ENCODE peak calls at places on chromosome 22, in nine cellular contexts. F is stomach; Q is breast epithelium; L is cardiac muscle cell; T is ovary; U is suprapubic skin; Y is Calu3; W is astrocyte of the cerebellum; B is CD8-positive, alpha-beta T cell. M is an unnamed sample.

GRCh38 chr22:45529966-45530575 is 27.4 kb downstream of the FBLN1 start:
- DNase-seq in F (no peak), Q (no peak), L (no peak), T (no peak), U (no peak), Y (no peak), W (no peak), B (no peak), M (no peak)

GRCh38 chr22:39097098-39098020 is at the start of gene APOBEC3H:
- DNase-seq in F (no peak), Q (peak), L (peak), T (no peak), U (no peak), Y (peak), W (no peak), B (no peak), M (no peak)

GRCh38 chr22:22939537-22940368 is 52.1 kb downstream of the IGLL5 start:
- DNase-seq in F (no peak), Q (no peak), L (no peak), T (no peak), U (peak), Y (no peak), W (no peak), B (no peak), M (no peak)

GRCh38 chr22:33385611-33386010 is 327.4 kb upstream of the SYN3 start:
- DNase-seq in F (no peak), Q (no peak), L (no peak), T (no peak), U (no peak), Y (no peak), W (no peak), B (no peak), M (no peak)

GRCh38 chr22:49519117-49519737 is 308.4 kb downstream of the BRD1 start:
- DNase-seq in F (no peak), Q (no peak), L (no peak), T (no peak), U (no peak), Y (no peak), W (no peak), B (no peak), M (no peak)

GRCh38 chr22:37309221-37310074 is 27.1 kb downstream of the CYTH4 start:
- DNase-seq in F (no peak), Q (no peak), L (no peak), T (no peak), U (no peak), Y (no peak), W (no peak), B (peak), M (no peak)

GRCh38 chr22:49290286-49290685 is 537.4 kb downstream of the BRD1 start:
- DNase-seq in F (no peak), Q (no peak), L (no peak), T (no peak), U (peak), Y (no peak), W (no peak), B (no peak), M (no peak)

GRCh38 chr22:37171662-37172061 is 16.4 kb downstream of the C1QTNF6 start:
- DNase-seq in F (no peak), Q (no peak), L (no peak), T (no peak), U (no peak), Y (no peak), W (no peak), B (no peak), M (no peak)

GRCh38 chr22:31229402-31230140 is 17.5 kb downstream of the LIMK2 start:
- DNase-seq in F (peak), Q (peak), L (peak), T (peak), U (no peak), Y (no peak), W (no peak), B (no peak), M (no peak)

GRCh38 chr22:38221908-38222796 is 20.4 kb downstream of the MAFF start:
- DNase-seq in F (no peak), Q (no peak), L (no peak), T (no peak), U (no peak), Y (no peak), W (no peak), B (no peak), M (no peak)

GRCh38 chr22:37803636-37804371 is 3.9 kb upstream of the GCAT start:
- DNase-seq in F (no peak), Q (no peak), L (no peak), T (peak), U (no peak), Y (no peak), W (no peak), B (no peak), M (no peak)

GRCh38 chr22:27651486-27651885 is 150.1 kb downstream of the MN1 start:
- DNase-seq in F (no peak), Q (no peak), L (no peak), T (peak), U (no peak), Y (no peak), W (no peak), B (no peak), M (no peak)

GRCh38 chr22:36541831-36542391 is 12.9 kb upstream of the EIF3D start:
- DNase-seq in F (peak), Q (no peak), L (peak), T (no peak), U (no peak), Y (peak), W (peak), B (no peak), M (no peak)

GRCh38 chr22:27726726-27727449 is 74.7 kb downstream of the MN1 start:
- DNase-seq in F (peak), Q (no peak), L (peak), T (peak), U (peak), Y (peak), W (no peak), B (no peak), M (no peak)

GRCh38 chr22:37019309-37020191 is at the start of the genes MPST and TST:
- DNase-seq in F (peak), Q (peak), L (peak), T (peak), U (no peak), Y (peak), W (no peak), B (no peak), M (no peak)

GRCh38 chr22:29031236-29031982 is 30.2 kb downstream of the C22orf31 start:
- DNase-seq in F (peak), Q (peak), L (peak), T (peak), U (no peak), Y (peak), W (peak), B (no peak), M (peak)

GRCh38 chr22:31230871-31231621 is 18.9 kb downstream of the LIMK2 start:
- DNase-seq in F (peak), Q (no peak), L (peak), T (peak), U (no peak), Y (peak), W (no peak), B (peak), M (no peak)

GRCh38 chr22:17851754-17852153 is 77.5 kb upstream of the BID start:
- DNase-seq in F (no peak), Q (no peak), L (no peak), T (no peak), U (no peak), Y (no peak), W (no peak), B (no peak), M (no peak)

GRCh38 chr22:26707581-26707980 is 50.2 kb downstream of the MIAT start:
- DNase-seq in F (no peak), Q (no peak), L (no peak), T (no peak), U (no peak), Y (no peak), W (no peak), B (no peak), M (no peak)

GRCh38 chr22:22748297-22748743 is 103.9 kb downstream of the GGTLC2 start:
- DNase-seq in F (peak), Q (peak), L (peak), T (peak), U (no peak), Y (peak), W (peak), B (peak), M (no peak)

GRCh38 chr22:29199702-29200400 is 5.8 kb upstream of the EMID1 start:
- DNase-seq in F (no peak), Q (no peak), L (no peak), T (no peak), U (no peak), Y (no peak), W (no peak), B (no peak), M (no peak)

GRCh38 chr22:29524440-29525191 is 28.9 kb downstream of the THOC5 start:
- DNase-seq in F (peak), Q (no peak), L (peak), T (no peak), U (no peak), Y (peak), W (no peak), B (no peak), M (no peak)

GRCh38 chr22:46171940-46172339 is 21.6 kb downstream of the PPARA start:
- DNase-seq in F (no peak), Q (no peak), L (peak), T (peak), U (no peak), Y (no peak), W (peak), B (no peak), M (no peak)

DNA sequence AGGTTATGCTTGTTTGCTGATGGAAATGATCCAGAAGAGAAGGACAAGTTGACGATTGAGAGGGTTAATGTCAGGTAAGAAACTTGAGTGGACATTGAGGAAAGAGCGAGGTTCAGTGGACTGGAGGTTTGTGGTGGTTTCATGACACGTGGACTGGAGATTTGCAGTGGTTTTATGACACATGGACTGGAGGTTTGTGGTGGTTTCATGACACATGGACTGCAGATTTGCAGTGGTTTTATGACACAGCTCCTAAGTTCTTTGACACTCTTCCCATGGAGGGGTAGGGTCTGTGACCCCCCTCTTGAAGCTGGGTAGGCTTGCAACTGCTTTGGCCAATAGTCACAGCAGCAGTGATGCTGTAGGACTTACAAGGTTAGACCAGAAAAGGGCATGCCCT is 5.4 kb upstream of the MAPK8IP2 start:
- DNase-seq in F (no peak), Q (no peak), L (no peak), T (no peak), U (no peak), Y (no peak), W (no peak), B (no peak), M (no peak)
- TF ChIP-seq CTCF in F (no peak), Q (no peak), L (no peak), T (no peak), U (no peak), Y (no peak), W (no peak), B (no peak), M (no peak)

GRCh38 chr22:19855504-19856409 is 1.1 kb upstream of the GNB1L start:
- DNase-seq in F (peak), Q (peak), L (peak), T (peak), U (no peak), Y (peak), W (no peak), B (peak), M (no peak)

GRCh38 chr22:19853879-19854777 is 546 bp downstream of the GNB1L start:
- DNase-seq in F (peak), Q (peak), L (no peak), T (no peak), U (no peak), Y (no peak), W (no peak), B (no peak), M (no peak)

GRCh38 chr22:19857382-19857781 is 2.7 kb upstream of the GNB1L start:
- DNase-seq in F (no peak), Q (no peak), L (no peak), T (no peak), U (no peak), Y (no peak), W (no peak), B (no peak), M (no peak)

GRCh38 chr22:19853058-19853878 is 1.4 kb downstream of the GNB1L start:
- DNase-seq in F (no peak), Q (no peak), L (no peak), T (no peak), U (no peak), Y (no peak), W (no peak), B (no peak), M (no peak)

DNA sequence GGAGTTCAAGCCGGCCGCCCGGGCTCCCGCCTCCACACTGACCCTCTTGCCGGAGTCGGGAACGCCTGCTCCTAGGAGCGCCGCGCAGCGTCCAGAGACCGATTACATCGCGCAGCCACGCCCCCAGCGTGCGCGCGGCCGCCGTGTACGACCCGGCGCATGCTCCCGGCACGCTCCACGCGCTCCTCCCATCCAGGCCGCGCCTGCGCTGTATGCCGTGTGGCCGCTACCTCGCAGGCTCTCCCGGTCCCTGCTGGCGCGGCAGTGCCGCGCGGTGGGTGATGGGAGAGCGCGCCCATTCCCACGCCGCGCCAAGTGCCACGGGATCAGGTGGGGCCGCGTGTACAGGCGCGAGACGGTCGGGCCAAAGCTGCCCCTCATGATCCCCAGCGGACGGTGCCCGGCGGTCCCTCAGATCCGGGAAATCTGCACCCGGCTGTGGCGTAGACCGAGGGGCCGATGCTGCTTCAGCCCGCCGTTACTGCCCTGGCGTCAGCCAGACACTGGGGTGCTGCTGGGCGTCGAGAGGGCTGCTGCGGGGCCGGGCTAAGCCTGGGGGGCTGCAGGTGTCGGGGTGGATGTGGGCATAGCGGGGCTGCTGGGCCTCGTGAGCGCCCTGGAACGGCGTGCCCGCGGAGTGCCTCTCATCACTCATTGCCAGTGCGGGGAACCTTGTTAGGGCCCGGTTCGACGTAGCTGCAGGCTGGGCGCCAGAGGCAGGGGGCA is at the start of the genes GNB1L and RTL10:
- DNase-seq in F (peak), Q (peak), L (peak), T (peak), U (peak), Y (peak), W (peak), B (peak), M (peak)
- TF ChIP-seq CTCF in F (no peak), Q (no peak), L (peak), T (no peak), U (no peak), Y (no peak), W (peak), B (no peak), M (no peak)

GRCh38 chr22:40220316-40221054 is 42.8 kb downstream of the TNRC6B start:
- DNase-seq in F (no peak), Q (peak), L (peak), T (peak), U (no peak), Y (no peak), W (no peak), B (no peak), M (no peak)
- TF ChIP-seq CTCF in F (no peak), Q (no peak), L (no peak), T (no peak), U (no peak), Y (no peak), W (no peak), B (no peak), M (no peak)

DNA sequence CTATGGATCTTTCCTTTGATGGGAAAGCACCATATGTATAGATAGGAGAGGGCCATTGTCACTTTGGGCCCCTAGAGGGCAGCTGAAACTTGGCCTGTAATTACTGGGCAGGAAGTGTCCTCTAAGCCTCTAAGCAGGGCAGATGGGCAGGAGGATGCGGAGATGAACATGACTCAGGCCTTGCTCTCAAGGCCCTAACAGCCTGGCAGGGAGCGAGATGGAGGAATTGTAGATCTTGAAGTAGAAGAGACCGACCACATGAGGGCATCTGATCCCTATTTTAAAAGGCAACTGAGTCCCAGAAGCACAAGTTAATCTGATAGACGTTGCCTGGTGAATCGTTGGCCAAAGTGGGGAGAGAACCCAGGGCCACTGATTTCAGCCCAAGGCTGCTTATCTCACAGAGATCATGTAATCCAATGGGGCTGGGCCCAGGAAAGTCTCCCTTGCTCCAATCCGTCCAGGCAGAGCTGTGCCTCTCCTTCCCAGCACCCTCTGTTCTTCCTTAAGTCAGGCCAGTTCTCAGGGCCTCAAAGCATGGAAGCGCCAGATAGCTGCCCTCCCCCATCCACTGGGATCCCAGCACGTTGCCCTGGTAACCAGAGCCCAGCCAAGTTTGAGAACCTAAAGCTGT is 2.5 kb upstream of the SEPTIN3 start:
- DNase-seq in F (peak), Q (no peak), L (peak), T (no peak), U (no peak), Y (peak), W (peak), B (peak), M (no peak)
- TF ChIP-seq CTCF in F (no peak), Q (peak), L (peak), T (no peak), U (peak), Y (no peak), W (peak), B (no peak), M (no peak)

M was measured in omental fat pad.